ENCODE peak calls at places on chromosome 16, in nine cellular contexts. Q is NCI-H1048; H is germinal center; J is SHP77; V is nephron progenitor cell; I is HL-60; T is caudate nucleus; D is stimulated activated CD4-positive, alpha-beta T cell treated with anti-CD3 and anti-CD28 coated beads, TNF-alpha, amount 100 ng/mL, for 24 hours; N is NCI-H1092 treated with DMSO at 0.1 percent for 48 hours. L is an unnamed sample.

GRCh38 chr16:22070361-22071351 is 21.7 kb upstream of the VWA3A start:
- DNase-seq in Q (no peak), H (no peak), N (no peak), D (no peak), V (no peak), T (no peak), J (no peak), I (no peak), L (no peak)

GRCh38 chr16:68005786-68006286 is 6.6 kb upstream of the DPEP2 start:
- DNase-seq in D (no peak), Q (no peak), I (peak; percentile 96), H (no peak), T (no peak), J (no peak), V (no peak), N (no peak), L (no peak)

GRCh38 chr16:10668322-10669045 is 26.2 kb downstream of the TEKT5 start:
- DNase-seq in V (peak; percentile 26), Q (no peak), H (peak; percentile 53), D (no peak), T (no peak), I (no peak), N (peak; percentile 1), J (no peak), L (no peak)

GRCh38 chr16:54465063-54465462 is 178.5 kb upstream of the IRX3 start:
- DNase-seq in V (no peak), J (no peak), Q (no peak), H (no peak), D (no peak), I (no peak), N (no peak), T (no peak), L (no peak)

GRCh38 chr16:56964243-56965148 is 2.7 kb downstream of the CETP start:
- DNase-seq in T (no peak), V (peak; percentile 94), D (peak; percentile 95), H (peak; percentile 89), I (peak; percentile 95), J (peak; percentile 82), Q (peak; percentile 2), N (peak; percentile 37), L (peak; percentile 74)

GRCh38 chr16:82192665-82193064 is 22.6 kb upstream of the MPHOSPH6 start:
- DNase-seq in T (no peak), N (no peak), J (no peak), Q (no peak), H (no peak), V (no peak), I (peak; percentile 77), D (peak; percentile 1), L (no peak)

GRCh38 chr16:2468142-2468724 is 2.9 kb upstream of the NTN3 start:
- DNase-seq in N (no peak), J (no peak), H (no peak), I (no peak), V (peak; percentile 55), Q (no peak), T (no peak), D (no peak), L (peak; percentile 40)

GRCh38 chr16:21260870-21261791 is 17.0 kb downstream of the CRYM start:
- DNase-seq in I (no peak), T (no peak), V (no peak), J (peak; percentile 7), H (no peak), N (no peak), Q (no peak), D (no peak), L (no peak)

GRCh38 chr16:12462690-12463646 is 340.7 kb downstream of the CPPED1 start:
- DNase-seq in Q (no peak), D (no peak), I (no peak), T (no peak), H (no peak), V (no peak), N (no peak), J (no peak), L (peak; percentile 30)

GRCh38 chr16:57799619-57800212 is 2.6 kb downstream of the KIFC3 start:
- DNase-seq in V (no peak), Q (no peak), T (no peak), N (no peak), D (no peak), J (no peak), I (peak; percentile 34), H (no peak), L (no peak)

GRCh38 chr16:68375801-68376536 is 65.2 kb downstream of the PRMT7 start:
- DNase-seq in I (no peak), V (no peak), J (no peak), H (no peak), T (no peak), Q (no peak), D (no peak), N (peak; percentile 5), L (no peak)

GRCh38 chr16:84065536-84066132 is 23.0 kb upstream of the SLC38A8 start:
- DNase-seq in H (no peak), N (peak; percentile 51), J (peak; percentile 43), D (no peak), Q (no peak), T (no peak), V (peak; percentile 68), I (peak; percentile 55), L (no peak)

GRCh38 chr16:73956592-73957495 is 339.8 kb upstream of the PSMD7 start:
- DNase-seq in I (peak; percentile 56), Q (no peak), J (peak; percentile 64), H (peak; percentile 47), V (peak; percentile 74), T (no peak), N (peak; percentile 75), D (no peak), L (no peak)

GRCh38 chr16:80931985-80932720 is 74.5 kb downstream of the CMC2 start:
- DNase-seq in D (no peak), Q (no peak), I (peak; percentile 7), J (no peak), V (peak; percentile 67), H (peak; percentile 38), N (peak; percentile 82), T (peak; percentile 53), L (peak; percentile 8)

GRCh38 chr16:4052801-4053662 is 63.2 kb downstream of the ADCY9 start:
- DNase-seq in H (no peak), N (peak; percentile 99), J (peak; percentile 94), I (peak; percentile 70), T (no peak), Q (no peak), V (no peak), D (no peak), L (no peak)

GRCh38 chr16:85393674-85394510 is 219.2 kb upstream of the GSE1 start:
- DNase-seq in I (peak; percentile 35), T (no peak), V (peak; percentile 94), H (peak; percentile 89), N (no peak), D (peak; percentile 34), J (peak; percentile 46), Q (no peak), L (no peak)

GRCh38 chr16:57092786-57093301 is 461 bp downstream of the CPNE2 start:
- DNase-seq in V (peak; percentile 60), T (no peak), J (no peak), Q (no peak), I (peak; percentile 31), D (no peak), N (peak; percentile 36), H (no peak), L (no peak)

GRCh38 chr16:10266809-10267208 is 84.6 kb upstream of the GRIN2A start:
- DNase-seq in N (no peak), T (no peak), Q (no peak), H (no peak), J (no peak), D (peak; percentile 4), V (no peak), I (no peak), L (no peak)

GRCh38 chr16:64974381-64974780 is 147.5 kb downstream of the CDH11 start:
- DNase-seq in D (no peak), I (no peak), Q (no peak), H (no peak), N (no peak), T (no peak), J (no peak), V (no peak), L (no peak)

GRCh38 chr16:23368469-23368868 is 66.4 kb downstream of the SCNN1B start:
- DNase-seq in V (no peak), Q (no peak), N (no peak), H (no peak), T (no peak), J (no peak), I (no peak), D (no peak), L (no peak)

GRCh38 chr16:49620868-49621239 is 235.1 kb downstream of the ZNF423 start:
- DNase-seq in N (no peak), Q (no peak), V (no peak), J (no peak), T (no peak), D (no peak), H (no peak), I (no peak), L (peak; percentile 82)

GRCh38 chr16:6076631-6077030 is 979.0 kb upstream of the EEF2KMT start:
- DNase-seq in D (no peak), V (no peak), I (no peak), T (no peak), Q (no peak), J (no peak), H (no peak), N (no peak), L (no peak)

GRCh38 chr16:83781-84615 is 6.0 kb downstream of the MPG start:
- DNase-seq in Q (no peak), I (no peak), V (no peak), N (peak; percentile 64), J (peak; percentile 60), H (no peak), D (no peak), T (no peak), L (no peak)

GRCh38 chr16:19001788-19002187 is 18.1 kb downstream of the TMC7 start:
- DNase-seq in V (no peak), T (no peak), D (no peak), N (no peak), Q (no peak), H (no peak), I (no peak), J (no peak), L (peak; percentile 25)

GRCh38 chr16:89187337-89188063 is 12.8 kb downstream of the SLC22A31 start:
- DNase-seq in J (no peak), H (peak; percentile 33), Q (no peak), T (no peak), N (no peak), D (no peak), I (peak; percentile 22), V (peak; percentile 44), L (no peak)

GRCh38 chr16:17237350-17237944 is 233.3 kb downstream of the XYLT1 start:
- DNase-seq in T (no peak), H (no peak), D (no peak), I (no peak), N (no peak), Q (no peak), J (no peak), V (no peak), L (no peak)

GRCh38 chr16:52756812-52757517 is 210.0 kb upstream of the TOX3 start:
- DNase-seq in V (no peak), H (no peak), J (no peak), T (no peak), D (no peak), N (no peak), Q (no peak), I (no peak), L (no peak)

GRCh38 chr16:56252835-56253234 is 61.5 kb downstream of the GNAO1 start:
- DNase-seq in V (no peak), D (no peak), J (no peak), T (no peak), H (no peak), I (no peak), N (no peak), Q (no peak), L (no peak)

GRCh38 chr16:2986623-2987188 is 6.5 kb upstream of the PKMYT1 start:
- DNase-seq in V (no peak), Q (no peak), T (no peak), N (no peak), H (no peak), I (no peak), D (no peak), J (no peak), L (no peak)

GRCh38 chr16:51388516-51388951 is 237.5 kb upstream of the SALL1 start:
- DNase-seq in I (no peak), H (no peak), N (no peak), D (no peak), Q (no peak), J (no peak), T (no peak), V (no peak), L (no peak)

GRCh38 chr16:75928295-75928694 is 202.0 kb upstream of the CPHXL start:
- DNase-seq in J (no peak), D (no peak), I (no peak), T (no peak), V (no peak), N (no peak), H (no peak), Q (no peak), L (no peak)